ENCODE peak calls at places on chromosomes 7 and 10, in ten cellular contexts. R is dorsolateral prefrontal cortex, W is AG09319, S is transverse colon, X is cardiac muscle cell, Y is mucosa of descending colon, H is tibial nerve, L is astrocyte, V is omental fat pad, B is epithelial cell of esophagus. K is an unnamed sample.

GRCh38 chr10:43963793-43964425 is 315.2 kb upstream of the ZNF32 start:
- DNase-seq in Y (no peak), S (no peak), B (no peak), W (no peak), X (no peak), L (no peak), H (no peak), V (no peak), R (no peak), K (no peak)

GRCh38 chr7:389911-390601 is 100.1 kb downstream of the FOXL3 start:
- DNase-seq in Y (peak), S (peak), H (no peak), R (no peak), L (no peak), X (no peak), B (no peak), W (no peak), V (no peak), K (no peak)

GRCh38 chr10:130804778-130805634 is 506.5 kb downstream of the TCERG1L start:
- DNase-seq in V (no peak), W (no peak), R (no peak), L (no peak), X (no peak), H (no peak), Y (no peak), S (no peak), B (no peak), K (no peak)

GRCh38 chr10:116536810-116537209 is 8.9 kb upstream of the PNLIP start:
- DNase-seq in X (no peak), L (no peak), R (no peak), H (no peak), Y (no peak), W (no peak), V (no peak), S (no peak), B (peak), K (no peak)

GRCh38 chr7:77699056-77699455 is 2.8 kb downstream of the RSBN1L start:
- DNase-seq in X (no peak), L (peak), R (no peak), W (no peak), Y (no peak), B (peak), S (no peak), V (no peak), H (no peak), K (no peak)

GRCh38 chr7:143429770-143430698 is 13.2 kb upstream of the TAS2R60 start:
- DNase-seq in V (no peak), L (peak), H (no peak), R (no peak), W (no peak), Y (no peak), X (no peak), S (no peak), B (peak), K (no peak)

GRCh38 chr7:155032978-155033377 is 30.1 kb upstream of the PAXIP1 start:
- DNase-seq in X (no peak), Y (no peak), W (no peak), R (no peak), V (no peak), B (no peak), H (no peak), S (no peak), L (no peak), K (no peak)

GRCh38 chr10:69268761-69269416 is 9.4 kb upstream of the HK1 start:
- DNase-seq in V (no peak), S (no peak), B (no peak), Y (no peak), X (no peak), H (no peak), W (no peak), R (no peak), L (no peak), K (no peak)

GRCh38 chr10:43380610-43381222 is 9.3 kb downstream of the FXYD4 start:
- DNase-seq in V (no peak), W (no peak), H (no peak), X (no peak), S (no peak), B (no peak), L (no peak), Y (no peak), R (no peak), K (no peak)

GRCh38 chr7:138895700-138896099 is 85.5 kb downstream of the KIAA1549 start:
- DNase-seq in X (no peak), R (no peak), H (no peak), L (no peak), V (no peak), W (no peak), B (peak), Y (no peak), S (no peak), K (no peak)

GRCh38 chr7:64838691-64839090 is 44.5 kb downstream of the ZNF138 start:
- DNase-seq in R (no peak), H (no peak), V (no peak), Y (no peak), W (no peak), X (no peak), L (no peak), B (no peak), S (no peak), K (no peak)

GRCh38 chr10:94133239-94133638 is 139.5 kb downstream of the PLCE1 start:
- DNase-seq in W (no peak), R (no peak), B (peak), Y (no peak), H (no peak), V (no peak), S (no peak), L (no peak), X (no peak), K (no peak)

GRCh38 chr10:43305881-43306280 is 39.0 kb upstream of the RASGEF1A start:
- DNase-seq in W (no peak), Y (no peak), B (peak), L (no peak), X (no peak), S (no peak), H (no peak), R (no peak), V (no peak), K (no peak)

GRCh38 chr7:5394264-5395105 is 29.1 kb downstream of the TNRC18 start:
- DNase-seq in Y (no peak), B (no peak), H (no peak), V (no peak), S (no peak), L (no peak), X (no peak), R (no peak), W (no peak), K (no peak)

GRCh38 chr10:114662651-114663217 is 4.7 kb upstream of the ABLIM1 start:
- DNase-seq in R (no peak), B (no peak), H (no peak), L (no peak), S (no peak), X (no peak), V (no peak), Y (no peak), W (no peak), K (no peak)

GRCh38 chr7:2521952-2522591 is 2.5 kb downstream of the LFNG start:
- DNase-seq in R (no peak), Y (peak), S (peak), X (no peak), H (no peak), B (peak), W (no peak), V (no peak), L (no peak), K (peak)

GRCh38 chr10:84008878-84009277 is 130.4 kb upstream of the GHITM start:
- DNase-seq in Y (no peak), B (peak), R (no peak), L (no peak), W (no peak), X (peak), H (no peak), S (peak), V (no peak), K (peak)
- TF ChIP-seq CTCF in Y (peak), B (peak), R (peak), L (peak), W (peak), X (peak), H (peak), S (peak), V (no peak), K (peak)

GRCh38 chr7:132112111-132112510 is 464.2 kb downstream of the PLXNA4 start:
- DNase-seq in R (no peak), B (no peak), L (no peak), Y (no peak), X (no peak), S (no peak), V (no peak), H (no peak), W (no peak), K (no peak)

GRCh38 chr7:132115028-132115427 is 461.2 kb downstream of the PLXNA4 start:
- DNase-seq in R (no peak), X (no peak), L (no peak), W (no peak), V (no peak), Y (no peak), S (no peak), H (no peak), B (no peak), K (no peak)

GRCh38 chr7:132110692-132111091 is 465.6 kb downstream of the PLXNA4 start:
- DNase-seq in R (no peak), X (no peak), V (no peak), B (no peak), S (no peak), H (no peak), W (no peak), L (no peak), Y (no peak), K (no peak)

GRCh38 chr7:132113536-132114409 is 462.5 kb downstream of the PLXNA4 start:
- DNase-seq in R (no peak), V (no peak), S (no peak), Y (no peak), B (no peak), X (no peak), W (no peak), H (no peak), L (no peak), K (no peak)

DNA sequence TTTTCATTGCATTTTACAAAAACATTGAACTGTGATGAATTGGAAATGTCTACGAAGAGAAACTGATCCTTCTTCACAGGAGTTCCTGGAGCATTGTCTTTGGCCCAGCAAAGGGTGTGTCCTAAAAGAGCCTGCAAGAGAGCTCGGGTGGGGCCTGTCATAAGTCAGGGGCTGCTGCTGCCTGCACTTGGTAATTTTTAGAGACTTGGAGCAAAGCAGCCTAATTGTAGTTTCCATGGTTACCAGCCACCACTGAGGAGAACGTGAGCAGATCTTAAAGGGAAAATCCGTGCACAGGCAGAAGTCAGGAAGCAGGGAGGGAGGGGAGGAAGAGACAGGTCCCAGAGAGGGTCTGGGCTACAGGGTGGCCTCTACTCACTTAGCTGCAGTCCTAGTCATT is 463.6 kb downstream of the PLXNA4 start:
- DNase-seq in H (no peak), L (no peak), Y (no peak), X (no peak), B (no peak), R (no peak), W (no peak), V (no peak), S (no peak), K (no peak)
- TF ChIP-seq CTCF in H (no peak), L (no peak), Y (no peak), X (no peak), B (no peak), R (no peak), W (no peak), V (no peak), S (no peak), K (no peak)

DNA sequence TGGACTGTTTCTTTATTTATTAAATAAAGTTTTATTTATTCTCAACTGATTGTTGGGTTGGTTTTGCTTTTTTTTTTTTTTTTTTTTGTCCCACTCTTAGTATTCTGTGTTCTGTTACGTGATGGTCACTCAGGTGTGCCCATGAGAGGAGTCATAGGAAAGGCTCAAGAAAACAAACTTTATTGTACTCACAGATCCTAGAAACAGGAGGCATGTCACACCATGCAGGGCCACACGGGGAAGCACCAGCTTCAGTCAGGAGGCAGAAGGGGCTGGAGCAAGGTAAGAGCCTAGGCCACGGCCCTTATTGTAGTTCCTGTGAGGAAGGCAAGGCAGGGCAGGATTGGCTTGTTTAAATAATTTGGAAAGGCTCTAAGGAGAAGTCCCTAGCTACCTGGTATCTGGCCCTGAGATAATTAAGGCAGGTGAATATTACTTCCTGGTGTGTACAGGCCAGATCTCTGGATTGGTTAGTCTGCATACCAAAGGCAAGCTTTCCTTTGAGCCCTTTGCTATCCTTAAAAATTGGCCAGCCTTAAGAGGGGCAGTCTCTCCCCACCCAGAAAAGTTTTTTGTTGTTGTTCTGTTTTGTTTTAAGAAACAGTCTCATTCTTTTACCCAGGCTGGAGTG is 8.3 kb downstream of the ATOH7 start:
- DNase-seq in W (no peak), H (no peak), Y (no peak), R (no peak), X (no peak), V (no peak), B (no peak), S (peak), L (no peak), K (no peak)
- TF ChIP-seq CTCF in W (no peak), H (no peak), Y (no peak), R (no peak), X (no peak), V (no peak), B (peak), S (no peak), L (no peak), K (no peak)

GRCh38 chr7:148537435-148537834 is 53.1 kb upstream of the C7orf33 start:
- DNase-seq in X (no peak), L (no peak), V (no peak), W (no peak), Y (no peak), R (no peak), S (no peak), H (no peak), B (peak), K (no peak)

GRCh38 chr7:148540041-148540738 is 50.4 kb upstream of the C7orf33 start:
- DNase-seq in L (peak), B (peak), R (no peak), W (no peak), V (no peak), S (no peak), Y (peak), H (no peak), X (no peak), K (no peak)

GRCh38 chr7:148535227-148535626 is 55.3 kb upstream of the C7orf33 start:
- DNase-seq in W (no peak), L (no peak), X (peak), Y (no peak), B (peak), H (no peak), S (peak), V (no peak), R (no peak), K (no peak)
- TF ChIP-seq CTCF in W (no peak), L (no peak), X (peak), Y (no peak), B (no peak), H (no peak), S (no peak), V (no peak), R (no peak), K (no peak)

DNA sequence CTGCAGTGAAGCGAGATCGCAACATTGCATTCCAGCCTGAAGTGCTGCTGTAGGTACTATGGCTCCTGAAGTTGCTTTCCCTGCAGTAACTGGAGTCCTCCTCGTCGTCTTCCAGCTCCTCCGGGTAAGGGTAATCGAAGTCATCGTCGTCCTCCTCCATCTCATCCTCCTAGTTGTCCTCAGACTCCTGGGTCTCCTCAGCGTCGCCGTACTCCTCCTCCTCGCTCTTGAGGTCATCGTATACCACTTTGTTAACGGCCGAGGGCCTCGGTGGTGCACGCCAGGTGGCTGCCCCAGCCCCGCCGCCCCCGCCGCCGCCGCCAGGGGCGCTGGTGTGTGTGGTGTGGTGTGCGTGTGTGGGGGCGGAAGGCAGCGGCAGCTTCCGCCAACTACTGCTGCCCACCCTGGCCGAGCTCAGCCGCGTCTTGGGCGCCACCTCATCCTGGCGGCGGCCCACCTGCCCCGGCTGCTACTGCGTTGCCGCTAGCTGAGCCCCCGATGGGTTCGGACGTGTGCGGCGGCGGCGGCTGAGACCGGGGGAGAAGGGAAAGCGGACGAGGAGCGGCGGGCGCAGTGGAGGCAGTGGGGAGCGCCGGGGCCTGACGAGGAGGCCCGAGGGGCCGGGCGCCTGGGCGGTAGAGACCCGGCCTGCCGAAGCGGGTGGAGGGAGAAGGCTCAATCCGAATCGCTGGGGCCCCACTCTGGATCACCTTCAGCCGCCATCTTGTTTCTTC is 11.8 kb upstream of the ACBD5 start:
- DNase-seq in W (no peak), Y (peak), B (peak), H (no peak), L (peak), R (no peak), X (no peak), V (no peak), S (peak), K (peak)
- TF ChIP-seq CTCF in W (peak), Y (peak), B (peak), H (peak), L (no peak), R (peak), X (peak), V (no peak), S (peak), K (peak)

DNA sequence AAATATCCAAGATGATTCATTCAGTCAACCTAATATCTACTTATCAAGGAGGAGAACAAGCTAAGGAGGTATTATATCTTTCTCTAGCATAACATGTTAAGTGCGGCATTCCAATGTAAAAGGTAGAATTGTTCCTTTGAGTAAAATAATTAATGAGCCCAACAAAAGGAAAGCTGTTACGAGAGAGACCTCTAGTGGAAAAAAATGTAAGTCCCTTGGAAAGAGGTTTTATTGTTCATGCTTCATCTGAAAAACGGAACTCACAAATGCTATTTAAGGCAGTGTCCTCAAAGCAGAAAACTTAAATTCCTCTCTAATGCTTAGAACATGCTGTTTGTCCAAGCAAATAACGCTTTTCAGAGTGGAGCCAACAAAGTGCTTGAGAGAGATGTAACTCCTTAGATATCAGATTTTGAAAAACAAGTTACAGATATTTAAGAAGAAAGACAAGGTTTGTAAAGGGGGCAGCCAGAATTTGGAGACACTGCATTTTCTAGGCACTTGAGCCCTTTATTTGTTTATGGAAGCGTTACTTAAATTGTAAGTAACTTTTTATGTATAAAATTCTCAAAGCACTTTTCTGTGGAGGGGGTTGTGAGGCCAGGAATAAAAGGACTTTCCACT is 119.9 kb downstream of the TFEC start:
- DNase-seq in Y (no peak), L (peak), X (peak), R (no peak), V (no peak), B (peak), W (no peak), H (no peak), S (no peak), K (no peak)
- TF ChIP-seq CTCF in Y (no peak), L (peak), X (peak), R (peak), V (no peak), B (peak), W (peak), H (peak), S (peak), K (peak)

GRCh38 chr7:114084381-114085312 is 165.8 kb upstream of the PPP1R3A start:
- DNase-seq in H (peak), B (peak), R (no peak), V (no peak), Y (peak), X (peak), S (peak), L (peak), W (no peak), K (peak)
- TF ChIP-seq CTCF in H (no peak), B (no peak), R (no peak), V (no peak), Y (no peak), X (no peak), S (no peak), L (no peak), W (no peak), K (no peak)

GRCh38 chr7:66502230-66503035 is 126.2 kb upstream of the KCTD7 start:
- DNase-seq in Y (no peak), H (no peak), S (no peak), V (no peak), R (no peak), W (no peak), B (no peak), L (no peak), X (no peak), K (no peak)
- TF ChIP-seq CTCF in Y (no peak), H (no peak), S (no peak), V (no peak), R (no peak), W (no peak), B (no peak), L (peak), X (peak), K (no peak)

K was measured in endothelial cell.